ENCODE peak calls at places on chromosomes 11 and 22, in seven cellular contexts. Y, Z, I, E, B, L and W are unnamed samples. For H3K9me3, the result is how much of the 10 kb centered on the place peaks cover.

GRCh38 chr11:45083544-45084087 is 62.8 kb upstream of the PRDM11 start:
- DNase-seq in Z (no peak), Y (no peak), I (no peak), E (no peak), L (no peak), B (no peak), W (no peak)

GRCh38 chr11:45669146-45669545 is 3.7 kb upstream of the CHST1 start:
- DNase-seq in Z (no peak), Y (no peak), B (no peak), I (no peak), E (no peak), L (no peak), W (peak)

GRCh38 chr22:24040946-24041345 is 29.8 kb downstream of the CABIN1 start:
- DNase-seq in E (no peak), Y (no peak), L (no peak), B (no peak), Z (no peak), I (no peak), W (peak)

GRCh38 chr11:79182794-79183193 is 258.0 kb downstream of the TENM4 start:
- DNase-seq in L (no peak), Y (no peak), B (no peak), I (no peak), E (no peak), Z (peak), W (no peak)

GRCh38 chr22:47835726-47836125 is 1073.3 kb downstream of the TBC1D22A start:
- DNase-seq in E (no peak), Y (no peak), B (no peak), L (no peak), Z (peak), I (no peak), W (no peak)

GRCh38 chr11:129280027-129280811 is 88.1 kb upstream of the ARHGAP32 start:
- DNase-seq in Z (peak), B (peak), L (no peak), I (no peak), Y (no peak), E (no peak), W (no peak)

GRCh38 chr11:114779189-114779588 is 100.9 kb downstream of the NXPE2 start:
- DNase-seq in Y (no peak), E (no peak), Z (no peak), L (no peak), B (no peak), I (no peak), W (no peak)

GRCh38 chr22:45640941-45641621 is 30.6 kb upstream of the ATXN10 start:
- DNase-seq in B (no peak), E (no peak), I (no peak), Z (no peak), L (no peak), Y (no peak), W (no peak)

GRCh38 chr11:45556851-45557707 is 108.3 kb downstream of the CHST1 start:
- DNase-seq in E (no peak), B (no peak), L (no peak), I (no peak), Y (no peak), Z (no peak), W (no peak)

GRCh38 chr11:78336877-78337553 is 80.6 kb downstream of the GAB2 start:
- DNase-seq in E (no peak), Y (no peak), I (no peak), L (peak), Z (no peak), B (no peak), W (no peak)

GRCh38 chr11:67649634-67650540 is 643 bp downstream of the ACY3 start:
- DNase-seq in B (no peak), I (no peak), Y (no peak), L (no peak), Z (no peak), E (no peak), W (no peak)

GRCh38 chr11:105774899-105775298 is 165.0 kb downstream of the GRIA4 start:
- DNase-seq in Z (no peak), I (no peak), L (no peak), Y (no peak), B (no peak), E (no peak), W (no peak)

GRCh38 chr11:109401532-109401931 is 20.5 kb upstream of the C11orf87 start:
- DNase-seq in I (no peak), Z (no peak), E (no peak), Y (no peak), B (no peak), L (no peak), W (no peak)

GRCh38 chr11:125990244-125990643 is 44.4 kb downstream of the VSIG10L2 start:
- DNase-seq in Z (peak), E (peak), B (no peak), I (no peak), Y (no peak), L (no peak), W (peak)

GRCh38 chr11:47667135-47667534 is 24.8 kb upstream of the MTCH2 start:
- DNase-seq in L (no peak), E (peak), Y (no peak), B (no peak), Z (peak), I (no peak), W (no peak)

GRCh38 chr11:120747801-120748484 is 236.4 kb downstream of the GRIK4 start:
- DNase-seq in Y (no peak), B (no peak), I (no peak), Z (no peak), L (no peak), E (no peak), W (peak)

GRCh38 chr22:42695294-42695693 is 25.4 kb downstream of the A4GALT start:
- DNase-seq in E (no peak), Z (no peak), L (no peak), I (no peak), Y (no peak), B (no peak), W (no peak)
- H3K27ac ChIP-seq in E (no peak), Z (no peak), L (no peak), I (peak), Y (peak), B (peak), W (no peak)

GRCh38 chr22:17782158-17782557 is 7.9 kb upstream of the BID start:
- DNase-seq in L (no peak), Y (no peak), I (no peak), B (no peak), E (no peak), Z (no peak), W (no peak)
- H3K9me3 ChIP-seq in L (under half), Y (under half), I (under half), B (under half), E (under half), Z (under half), W (under half)

GRCh38 chr11:63369971-63370588 is 495 bp downstream of the SLC22A9 start:
- DNase-seq in Y (no peak), B (no peak), Z (no peak), E (no peak), L (no peak), I (no peak), W (no peak)
- H3K27ac ChIP-seq in Y (no peak), B (no peak), Z (no peak), E (no peak), L (no peak), I (no peak), W (no peak)

DNA sequence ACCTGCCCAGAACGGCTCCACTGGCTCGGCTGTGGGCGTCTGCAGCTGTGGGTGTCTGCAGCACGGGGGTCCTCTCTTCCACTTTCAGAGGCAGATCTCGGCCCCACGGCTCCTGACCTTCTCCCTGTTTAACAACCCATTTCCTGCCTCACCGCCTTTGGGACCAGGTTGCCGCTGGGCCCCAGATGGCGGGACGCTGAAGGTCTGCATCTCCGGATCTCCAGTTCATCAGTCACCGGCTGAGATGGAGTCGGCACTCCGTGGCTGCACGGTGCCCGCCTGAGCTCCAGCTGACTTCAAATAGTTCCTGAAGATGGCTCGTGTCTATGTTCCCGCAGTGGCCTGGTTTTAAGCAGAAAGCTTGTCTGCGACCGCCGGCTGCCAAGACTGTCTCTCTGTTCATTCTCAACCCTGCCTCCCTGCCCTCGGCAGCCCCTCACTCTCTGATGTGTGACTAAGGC is 475.9 kb downstream of the BRD1 start:
- DNase-seq in L (no peak), B (no peak), E (no peak), Z (no peak), Y (no peak), I (no peak), W (no peak)
- H3K9me3 ChIP-seq in L (under half), B (under half), E (under half), Z (half or more), Y (under half), I (under half), W (under half)

GRCh38 chr22:30295576-30295975 is 6.3 kb upstream of the CASTOR1 start:
- DNase-seq in L (no peak), E (no peak), Z (no peak), B (no peak), Y (no peak), I (no peak), W (peak)
- H3K27ac ChIP-seq in L (no peak), E (no peak), Z (no peak), B (no peak), Y (no peak), I (no peak), W (peak)

GRCh38 chr11:48683226-48683720 is 194.7 kb downstream of the OR4A47 start:
- DNase-seq in Z (no peak), E (no peak), Y (no peak), I (no peak), B (no peak), L (no peak), W (no peak)
- H3K9me3 ChIP-seq in Z (under half), E (under half), Y (under half), I (under half), B (under half), L (under half), W (under half)